ENCODE peak calls at places on chromosomes 2 and 18, in six cellular contexts. I is SK-N-SH, Y is H1, O is HCT116, H is HepG2, B is K562. A is an unnamed sample.

GRCh38 chr2:127614731-127615130 is 31.2 kb upstream of the GPR17 start:
- DNase-seq in I (peak), Y (peak), O (no peak), H (no peak), B (no peak), A (no peak)

GRCh38 chr2:88563134-88563533 is 64.1 kb downstream of the EIF2AK3 start:
- DNase-seq in I (no peak), Y (no peak), O (no peak), H (no peak), B (no peak), A (no peak)

GRCh38 chr2:230706053-230706498 is 6.6 kb upstream of the CAB39 start:
- DNase-seq in I (no peak), Y (no peak), O (no peak), H (peak), B (no peak), A (no peak)

GRCh38 chr2:61715501-61715900 is 138.4 kb downstream of the FAM161A start:
- DNase-seq in I (no peak), Y (no peak), O (no peak), H (no peak), B (no peak), A (no peak)

GRCh38 chr2:101986804-101987740 is 4.7 kb upstream of the IL1R2 start:
- DNase-seq in I (no peak), Y (no peak), O (no peak), H (peak), B (no peak), A (no peak)

GRCh38 chr2:32977228-32977758 is 30.5 kb downstream of the LTBP1 start:
- DNase-seq in I (no peak), Y (no peak), O (peak), H (no peak), B (peak), A (no peak)

GRCh38 chr2:224008702-224009261 is 30.3 kb downstream of the SERPINE2 start:
- DNase-seq in I (peak), Y (peak), O (no peak), H (peak), B (no peak), A (no peak)

GRCh38 chr18:9191658-9192256 is 55.2 kb downstream of the ANKRD12 start:
- DNase-seq in I (no peak), Y (no peak), O (no peak), H (no peak), B (peak), A (no peak)

GRCh38 chr2:96136123-96136720 is 2.1 kb downstream of the ASTL start:
- DNase-seq in I (peak), Y (no peak), O (no peak), H (no peak), B (no peak), A (no peak)

GRCh38 chr2:148614024-148614331 is 30.6 kb upstream of the EPC2 start:
- DNase-seq in I (no peak), Y (peak), O (no peak), H (no peak), B (peak), A (peak)

GRCh38 chr18:25727281-25727680 is 363.1 kb downstream of the SS18 start:
- DNase-seq in I (no peak), Y (no peak), O (no peak), H (no peak), B (no peak), A (no peak)

GRCh38 chr2:110211938-110212858 is at the start of gene MTLN:
- DNase-seq in I (peak), Y (peak), O (peak), H (peak), B (peak), A (peak)

GRCh38 chr2:231666171-231667095 is 41.9 kb upstream of the PTMA start:
- DNase-seq in I (peak), Y (peak), O (peak), H (peak), B (peak), A (no peak)

GRCh38 chr2:144572977-144573376 is 53.1 kb upstream of the ZEB2 start:
- DNase-seq in I (no peak), Y (no peak), O (no peak), H (no peak), B (no peak), A (no peak)

GRCh38 chr2:131125195-131125757 is 20.1 kb downstream of the PLEKHB2 start:
- DNase-seq in I (no peak), Y (no peak), O (no peak), H (peak), B (no peak), A (no peak)

GRCh38 chr2:30886101-30886500 is 78.9 kb upstream of the CAPN13 start:
- DNase-seq in I (no peak), Y (no peak), O (no peak), H (no peak), B (no peak), A (peak)

GRCh38 chr2:231134910-231135650 is 10.2 kb upstream of the HTR2B start:
- DNase-seq in I (no peak), Y (no peak), O (no peak), H (no peak), B (no peak), A (no peak)

GRCh38 chr18:23274638-23275482 is 139.6 kb downstream of the CABLES1 start:
- DNase-seq in I (no peak), Y (no peak), O (no peak), H (no peak), B (no peak), A (no peak)

GRCh38 chr2:100000915-100001707 is 141.3 kb downstream of the AFF3 start:
- DNase-seq in I (no peak), Y (no peak), O (no peak), H (no peak), B (no peak), A (no peak)

GRCh38 chr2:188452084-188452483 is 160.4 kb downstream of the GULP1 start:
- DNase-seq in I (peak), Y (no peak), O (no peak), H (no peak), B (no peak), A (no peak)

GRCh38 chr2:8090748-8091700 is 590.8 kb upstream of the ID2 start:
- DNase-seq in I (no peak), Y (no peak), O (peak), H (peak), B (peak), A (peak)

GRCh38 chr2:200810967-200811335 is 759 bp upstream of the BZW1 start:
- DNase-seq in I (peak), Y (no peak), O (no peak), H (no peak), B (no peak), A (no peak)

GRCh38 chr2:174812037-174812436 is 47.8 kb upstream of the CHRNA1 start:
- DNase-seq in I (no peak), Y (no peak), O (no peak), H (no peak), B (no peak), A (no peak)

GRCh38 chr2:28080911-28081310 is 190.4 kb downstream of the BABAM2 start:
- DNase-seq in I (no peak), Y (no peak), O (no peak), H (no peak), B (no peak), A (no peak)

GRCh38 chr2:67616749-67617148 is 219.6 kb downstream of the ETAA1 start:
- DNase-seq in I (peak), Y (no peak), O (no peak), H (no peak), B (no peak), A (no peak)

GRCh38 chr2:179137191-179137590 is 87.3 kb upstream of the CCDC141 start:
- DNase-seq in I (no peak), Y (no peak), O (no peak), H (no peak), B (no peak), A (no peak)

GRCh38 chr2:112884869-112885502 is 26.0 kb upstream of the IL37 start:
- DNase-seq in I (peak), Y (peak), O (peak), H (peak), B (peak), A (peak)

GRCh38 chr2:226431301-226431955 is 368.2 kb downstream of the IRS1 start:
- DNase-seq in I (no peak), Y (no peak), O (no peak), H (peak), B (no peak), A (no peak)

GRCh38 chr2:72082021-72082739 is 65.5 kb downstream of the CYP26B1 start:
- DNase-seq in I (no peak), Y (no peak), O (no peak), H (no peak), B (no peak), A (no peak)

GRCh38 chr2:230868151-230868946 is 3.6 kb downstream of the ITM2C start:
- DNase-seq in I (peak), Y (peak), O (no peak), H (no peak), B (no peak), A (no peak)

GRCh38 chr2:67290451-67290991 is 106.6 kb upstream of the ETAA1 start:
- DNase-seq in I (no peak), Y (no peak), O (peak), H (no peak), B (no peak), A (no peak)

GRCh38 chr2:121521359-121521758 is 9.3 kb upstream of the RNU4ATAC start:
- DNase-seq in I (no peak), Y (no peak), O (no peak), H (no peak), B (no peak), A (no peak)

GRCh38 chr2:174792309-174793025 is 28.2 kb upstream of the CHRNA1 start:
- DNase-seq in I (no peak), Y (no peak), O (no peak), H (no peak), B (no peak), A (no peak)

GRCh38 chr2:31903109-31903780 is 107.6 kb downstream of the MEMO1 start:
- DNase-seq in I (peak), Y (no peak), O (no peak), H (no peak), B (no peak), A (no peak)

GRCh38 chr18:13447621-13448020 is 229.1 kb downstream of the LDLRAD4 start:
- DNase-seq in I (peak), Y (no peak), O (no peak), H (no peak), B (no peak), A (no peak)

GRCh38 chr18:68472701-68473295 is 242.1 kb downstream of the TMX3 start:
- DNase-seq in I (no peak), Y (no peak), O (no peak), H (no peak), B (no peak), A (no peak)
- TF ChIP-seq YY1 in I (no peak), Y (no peak), O (no peak), H (no peak), B (no peak), A (no peak)

GRCh38 chr2:221073650-221074049 is 498.5 kb downstream of the EPHA4 start:
- DNase-seq in I (no peak), Y (no peak), O (no peak), H (no peak), B (no peak), A (no peak)
- TF ChIP-seq YY1 in I (no peak), Y (no peak), O (no peak), H (no peak), B (no peak), A (no peak)

DNA sequence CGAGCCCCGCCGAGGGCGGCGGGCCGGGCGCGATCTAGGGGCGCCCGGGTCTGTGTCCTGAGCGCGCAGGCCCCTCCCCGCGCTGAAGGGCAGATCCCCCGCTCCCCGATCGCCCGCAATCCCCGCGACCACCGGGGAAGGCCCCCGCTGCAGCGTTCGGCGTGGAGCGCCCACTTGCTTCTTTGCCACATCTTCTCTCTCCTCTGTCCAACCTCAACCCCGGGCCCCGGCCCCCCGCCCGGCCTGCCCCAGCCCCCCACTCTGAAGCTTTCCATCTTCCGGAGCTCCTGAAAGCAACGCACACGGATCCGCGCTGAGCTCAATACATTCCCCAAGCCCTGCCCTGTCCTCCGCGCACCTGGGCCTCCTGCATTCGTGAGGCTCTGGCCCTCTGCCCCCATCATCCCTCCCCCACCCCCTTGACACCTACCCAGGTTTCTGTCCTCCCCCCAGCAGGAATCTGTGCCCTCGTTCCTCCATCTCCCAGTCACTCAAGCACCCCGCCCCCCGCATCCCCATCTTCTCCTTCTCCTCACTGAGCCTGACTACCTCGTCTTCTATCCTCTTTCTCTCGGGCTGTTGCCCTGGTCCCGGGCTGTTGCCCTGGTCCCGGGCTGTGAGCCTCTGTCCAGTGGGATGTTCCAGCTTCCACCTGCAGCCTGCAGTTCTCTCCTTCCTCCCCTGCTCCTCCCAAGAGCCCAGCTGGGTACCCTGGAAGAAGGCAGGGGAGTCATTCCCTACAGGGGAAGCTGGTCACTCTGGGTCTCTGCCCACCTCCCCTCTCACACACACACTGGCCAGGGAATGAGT is 7.8 kb downstream of the SPEG start:
- DNase-seq in I (no peak), Y (no peak), O (no peak), H (no peak), B (no peak), A (no peak)
- TF ChIP-seq YY1 in I (no peak), Y (no peak), O (no peak), H (no peak), B (no peak), A (no peak)

DNA sequence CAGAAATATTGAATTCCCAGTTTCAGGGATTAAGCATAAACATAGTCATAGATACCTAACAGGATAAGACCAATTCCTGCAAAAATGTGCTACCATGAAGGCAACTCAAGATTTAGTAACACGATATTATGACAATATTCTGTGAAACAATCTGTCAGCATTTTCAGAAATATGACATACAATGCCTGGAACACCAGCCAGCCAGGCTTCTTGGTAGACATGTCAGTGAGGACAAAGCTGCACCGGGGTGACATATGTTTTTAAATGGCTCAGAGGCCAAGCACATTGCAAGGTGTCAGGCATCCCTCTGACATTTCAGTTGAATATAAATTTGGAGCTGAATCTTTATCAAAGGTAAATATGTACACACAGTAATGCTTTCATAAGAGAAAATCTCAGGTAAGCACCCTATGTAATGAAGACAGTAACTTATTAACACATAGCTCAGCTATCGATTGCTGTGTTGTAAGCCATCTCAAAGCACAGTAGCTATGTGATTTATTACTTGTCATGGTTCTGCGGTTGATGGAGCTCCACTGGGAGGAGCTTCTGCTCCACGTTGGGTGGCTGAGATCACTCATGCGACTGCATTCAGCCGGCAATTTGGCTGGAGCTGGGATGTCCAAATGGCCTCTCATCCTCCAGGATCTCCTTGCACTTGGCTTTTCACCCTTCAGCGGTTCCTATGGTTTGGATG is 31.9 kb upstream of the EML6 start:
- DNase-seq in I (no peak), Y (no peak), O (no peak), H (peak), B (peak), A (no peak)
- TF ChIP-seq YY1 in I (no peak), Y (no peak), O (no peak), H (no peak), B (no peak), A (no peak)